ENCODE peak calls at places on chromosomes 3 and 15, in six cellular contexts. One of them, this sample, is unnamed.

GRCh38 chr3:184334470-184335158 is 2.8 kb upstream of the FAM131A start:
- DNase-seq in H4: peak; percentile 67
- DNase-seq in ACHN: peak; percentile 55
- DNase-seq in EH: peak; percentile 87
- DNase-seq in BJ: no peak
- DNase-seq in colonic mucosa: no peak
- DNase-seq in this sample: no peak

GRCh38 chr3:133394561-133395311 is 5.1 kb upstream of the BFSP2 start:
- DNase-seq in colonic mucosa: no peak
- DNase-seq in ACHN: no peak
- DNase-seq in EH: peak; percentile 22
- DNase-seq in BJ: no peak
- DNase-seq in H4: no peak
- DNase-seq in this sample: no peak

GRCh38 chr15:40091861-40092415 is 16.7 kb downstream of the BMF start:
- DNase-seq in EH: no peak
- DNase-seq in ACHN: no peak
- DNase-seq in H4: no peak
- DNase-seq in colonic mucosa: no peak
- DNase-seq in BJ: no peak
- DNase-seq in this sample: no peak

GRCh38 chr3:65019412-65020093 is 331.8 kb upstream of the ADAMTS9 start:
- DNase-seq in BJ: no peak
- DNase-seq in H4: no peak
- DNase-seq in ACHN: no peak
- DNase-seq in colonic mucosa: no peak
- DNase-seq in EH: no peak
- DNase-seq in this sample: no peak

GRCh38 chr3:13403213-13403817 is 16.8 kb downstream of the NUP210 start:
- DNase-seq in colonic mucosa: no peak
- DNase-seq in EH: no peak
- DNase-seq in H4: no peak
- DNase-seq in ACHN: no peak
- DNase-seq in BJ: no peak
- DNase-seq in this sample: no peak

GRCh38 chr3:113660901-113661300 is 35.5 kb downstream of the USF3 start:
- DNase-seq in BJ: no peak
- DNase-seq in colonic mucosa: no peak
- DNase-seq in EH: no peak
- DNase-seq in H4: peak; percentile 80
- DNase-seq in ACHN: no peak
- DNase-seq in this sample: no peak

GRCh38 chr3:12501360-12502020 is 17.2 kb downstream of the TSEN2 start:
- DNase-seq in colonic mucosa: no peak
- DNase-seq in ACHN: no peak
- DNase-seq in EH: peak; percentile 35
- DNase-seq in BJ: peak; percentile 17
- DNase-seq in H4: no peak
- DNase-seq in this sample: no peak

GRCh38 chr3:140552898-140553297 is 125.0 kb upstream of the TRIM42 start:
- DNase-seq in EH: no peak
- DNase-seq in ACHN: no peak
- DNase-seq in BJ: no peak
- DNase-seq in H4: no peak
- DNase-seq in colonic mucosa: no peak
- DNase-seq in this sample: no peak

GRCh38 chr15:78398076-78398825 is 39.8 kb upstream of the IREB2 start:
- DNase-seq in colonic mucosa: no peak
- DNase-seq in BJ: no peak
- DNase-seq in EH: no peak
- DNase-seq in ACHN: no peak
- DNase-seq in H4: no peak
- DNase-seq in this sample: no peak

This sample was measured in GM06990.